ENCODE peak calls at places on chromosome 21, in six cellular contexts. T is NCI-H1092, Q is tibial nerve, R is GDM1, E is HuH-7, Y is substantia nigra. Z is an unnamed sample.

GRCh38 chr21:34091607-34092006 is 18.2 kb downstream of the MRPS6 start:
- DNase-seq in T (no peak), Y (no peak), E (no peak), Q (no peak), R (no peak), Z (no peak)

GRCh38 chr21:34187935-34188334 is 114.6 kb downstream of the MRPS6 start:
- DNase-seq in Y (no peak), R (no peak), E (no peak), T (no peak), Q (peak; percentile 38), Z (no peak)

GRCh38 chr21:33136898-33137502 is 67.1 kb downstream of the OLIG1 start:
- DNase-seq in E (no peak), R (no peak), T (no peak), Y (no peak), Q (no peak), Z (no peak)

GRCh38 chr21:45145146-45145545 is 70.8 kb downstream of the ADARB1 start:
- DNase-seq in T (no peak), Q (no peak), E (no peak), Y (no peak), R (no peak), Z (no peak)

GRCh38 chr21:41987310-41987709 is 22.9 kb downstream of the ZBTB21 start:
- DNase-seq in Q (no peak), T (no peak), E (no peak), R (no peak), Y (no peak), Z (no peak)

GRCh38 chr21:42850866-42851391 is 28.4 kb downstream of the WDR4 start:
- DNase-seq in Q (no peak), T (no peak), E (peak; percentile 72), Y (no peak), R (no peak), Z (no peak)

GRCh38 chr21:45125347-45125746 is 51.0 kb downstream of the ADARB1 start:
- DNase-seq in E (no peak), T (no peak), R (no peak), Q (no peak), Y (no peak), Z (no peak)

GRCh38 chr21:46097826-46098286 is at the start of gene COL6A2:
- DNase-seq in T (no peak), E (peak; percentile 81), Q (peak; percentile 59), Y (no peak), R (no peak), Z (no peak)

GRCh38 chr21:38804617-38805281 is 980 bp upstream of the ETS2 start:
- DNase-seq in Q (peak; percentile 50), E (no peak), R (peak; percentile 46), Y (peak; percentile 20), T (peak; percentile 72), Z (peak; percentile 26)

GRCh38 chr21:35825370-35825769 is 235.0 kb downstream of the SETD4 start:
- DNase-seq in E (no peak), T (no peak), R (no peak), Q (no peak), Y (no peak), Z (no peak)

GRCh38 chr21:16608209-16608830 is 878.5 kb downstream of the USP25 start:
- DNase-seq in E (peak; percentile 29), Q (no peak), R (no peak), Y (no peak), T (no peak), Z (no peak)